ENCODE peak calls at places on chromosomes 7 and 10, in ten cellular contexts. I is IMR-90; R is CD8-positive, alpha-beta memory T cell; U is ovary; F is tibial nerve; T is heart right ventricle; D is neural progenitor cell; A is CD8-positive, alpha-beta T cell; W is MM.1S; H is tibial artery. Q is an unnamed sample. For H3K4me1, the result is how much of the 10 kb centered on the place peaks cover.

GRCh38 chr7:39464350-39465054 is 101.7 kb upstream of the YAE1 start:
- DNase-seq in D (no peak), T (no peak), U (no peak), W (no peak), H (no peak), R (no peak), A (no peak), I (no peak), F (no peak), Q (no peak)

GRCh38 chr7:50821457-50821977 is 38.8 kb upstream of the GRB10 start:
- DNase-seq in H (peak), U (no peak), T (no peak), D (peak), I (peak), R (no peak), W (no peak), A (no peak), F (no peak), Q (no peak)

GRCh38 chr10:116274141-116274861 is 1.3 kb upstream of the GFRA1 start:
- DNase-seq in F (no peak), I (no peak), W (peak), H (no peak), U (peak), D (peak), T (peak), A (no peak), R (no peak), Q (no peak)

GRCh38 chr7:129376076-129376777 is 58.0 kb upstream of the STRIP2 start:
- DNase-seq in R (no peak), D (peak), U (no peak), T (no peak), A (no peak), W (peak), I (peak), H (no peak), F (peak), Q (no peak)

GRCh38 chr10:77844713-77845454 is 81.7 kb downstream of the DLG5 start:
- DNase-seq in A (no peak), H (no peak), U (no peak), F (no peak), R (no peak), T (no peak), D (no peak), W (no peak), I (peak), Q (no peak)

GRCh38 chr7:75639893-75640600 is 98.7 kb downstream of the HIP1 start:
- DNase-seq in R (no peak), H (no peak), U (no peak), I (no peak), D (no peak), W (no peak), F (no peak), T (no peak), A (no peak), Q (no peak)

GRCh38 chr7:31114593-31115343 is 62.7 kb downstream of the ADCYAP1R1 start:
- DNase-seq in F (no peak), I (peak), T (no peak), R (no peak), U (no peak), W (peak), A (no peak), D (peak), H (no peak), Q (peak)

GRCh38 chr7:85770332-85770731 is 583.5 kb upstream of the SEMA3D start:
- DNase-seq in T (no peak), U (no peak), F (no peak), R (no peak), D (no peak), A (no peak), I (no peak), W (no peak), H (no peak), Q (no peak)

GRCh38 chr7:77629797-77630196 is 66.5 kb upstream of the RSBN1L start:
- DNase-seq in T (no peak), H (no peak), F (no peak), W (no peak), I (no peak), A (no peak), R (no peak), U (no peak), D (no peak), Q (no peak)

GRCh38 chr7:29372351-29372931 is 177.9 kb downstream of the CHN2 start:
- DNase-seq in U (no peak), T (no peak), A (no peak), D (no peak), H (no peak), I (no peak), F (no peak), W (no peak), R (no peak), Q (no peak)

GRCh38 chr7:34039033-34039432 is 133.7 kb downstream of the BMPER start:
- DNase-seq in A (no peak), D (no peak), H (no peak), I (peak), U (no peak), W (no peak), T (no peak), F (no peak), R (no peak), Q (no peak)

GRCh38 chr7:17275749-17276671 is 22.4 kb upstream of the AHR start:
- DNase-seq in F (no peak), T (no peak), R (no peak), I (peak), H (no peak), A (no peak), D (no peak), W (no peak), U (no peak), Q (no peak)

GRCh38 chr10:121053151-121053550 is 202.0 kb downstream of the WDR11 start:
- DNase-seq in F (no peak), I (no peak), U (no peak), H (no peak), A (no peak), R (no peak), W (no peak), D (no peak), T (no peak), Q (no peak)

DNA sequence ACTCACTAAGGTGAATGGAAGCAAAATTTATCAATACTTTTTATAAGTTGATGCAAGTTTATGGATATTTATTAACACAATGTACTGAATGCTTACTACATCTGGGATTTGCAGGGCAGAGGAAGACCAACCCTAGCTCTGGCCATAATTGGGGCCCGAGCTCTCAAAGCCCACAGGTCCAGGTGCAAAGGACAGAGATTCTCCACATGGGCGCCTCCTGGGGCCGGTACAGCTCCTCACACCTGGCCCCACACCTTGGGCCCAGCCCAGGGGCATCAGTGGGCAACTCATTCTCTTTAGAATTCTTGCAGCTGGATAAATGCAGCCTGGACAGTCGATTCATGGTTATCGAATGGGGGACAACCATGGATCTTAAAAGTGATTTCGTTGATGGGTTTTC is 47.1 kb downstream of the CALML3 start:
- DNase-seq in T (no peak), A (no peak), D (no peak), U (peak), R (no peak), I (no peak), H (no peak), W (no peak), F (no peak), Q (no peak)
- H3K27ac ChIP-seq in T (no peak), A (no peak), D (no peak), U (no peak), R (no peak), I (no peak), H (peak), W (no peak), F (no peak), Q (no peak)

GRCh38 chr10:70508912-70509366 is 30.4 kb downstream of the PALD1 start:
- DNase-seq in D (peak), U (peak), W (peak), R (no peak), I (peak), T (peak), F (peak), A (no peak), H (peak), Q (peak)
- H3K4me1 ChIP-seq in D (under half), U (under half), W (half or more), R (under half), I (under half), T (under half), F (under half), A (under half), H (under half), Q (half or more)

GRCh38 chr10:60282771-60283353 is 106.8 kb downstream of the ANK3 start:
- DNase-seq in I (peak), H (no peak), T (no peak), R (no peak), U (no peak), W (no peak), D (no peak), F (no peak), A (no peak), Q (no peak)
- H3K27ac ChIP-seq in I (no peak), H (peak), T (peak), R (no peak), U (no peak), W (no peak), D (no peak), F (peak), A (no peak), Q (peak)

GRCh38 chr10:119673271-119673670 is 22.1 kb downstream of the BAG3 start:
- DNase-seq in A (no peak), I (no peak), H (no peak), T (no peak), U (no peak), D (peak), R (no peak), W (no peak), F (no peak), Q (no peak)

GRCh38 chr10:119670717-119671116 is 19.5 kb downstream of the BAG3 start:
- DNase-seq in F (no peak), T (no peak), W (no peak), D (no peak), I (peak), H (no peak), U (no peak), A (no peak), R (no peak), Q (no peak)

GRCh38 chr10:119669975-119670640 is 18.9 kb downstream of the BAG3 start:
- DNase-seq in I (no peak), D (no peak), R (no peak), F (no peak), T (no peak), U (no peak), W (no peak), A (no peak), H (no peak), Q (no peak)

GRCh38 chr10:119671381-119671780 is 20.2 kb downstream of the BAG3 start:
- DNase-seq in A (no peak), H (no peak), U (no peak), I (no peak), W (no peak), D (no peak), R (no peak), T (no peak), F (no peak), Q (no peak)

DNA sequence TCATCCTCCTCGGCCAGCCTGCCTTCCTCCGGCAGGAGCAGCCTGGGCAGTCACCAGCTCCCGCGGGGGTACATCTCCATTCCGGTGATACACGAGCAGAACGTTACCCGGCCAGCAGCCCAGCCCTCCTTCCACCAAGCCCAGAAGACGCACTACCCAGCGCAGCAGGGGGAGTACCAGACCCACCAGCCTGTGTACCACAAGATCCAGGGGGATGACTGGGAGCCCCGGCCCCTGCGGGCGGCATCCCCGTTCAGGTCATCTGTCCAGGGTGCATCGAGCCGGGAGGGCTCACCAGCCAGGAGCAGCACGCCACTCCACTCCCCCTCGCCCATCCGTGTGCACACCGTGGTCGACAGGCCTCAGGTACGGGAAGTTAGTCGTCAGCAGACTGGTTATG is 21.1 kb downstream of the BAG3 start:
- DNase-seq in I (no peak), H (no peak), W (no peak), U (no peak), A (no peak), T (no peak), R (no peak), F (no peak), D (no peak), Q (no peak)
- H3K4me1 ChIP-seq in I (under half), H (under half), W (under half), U (under half), A (under half), T (under half), R (under half), F (under half), D (under half), Q (half or more)

DNA sequence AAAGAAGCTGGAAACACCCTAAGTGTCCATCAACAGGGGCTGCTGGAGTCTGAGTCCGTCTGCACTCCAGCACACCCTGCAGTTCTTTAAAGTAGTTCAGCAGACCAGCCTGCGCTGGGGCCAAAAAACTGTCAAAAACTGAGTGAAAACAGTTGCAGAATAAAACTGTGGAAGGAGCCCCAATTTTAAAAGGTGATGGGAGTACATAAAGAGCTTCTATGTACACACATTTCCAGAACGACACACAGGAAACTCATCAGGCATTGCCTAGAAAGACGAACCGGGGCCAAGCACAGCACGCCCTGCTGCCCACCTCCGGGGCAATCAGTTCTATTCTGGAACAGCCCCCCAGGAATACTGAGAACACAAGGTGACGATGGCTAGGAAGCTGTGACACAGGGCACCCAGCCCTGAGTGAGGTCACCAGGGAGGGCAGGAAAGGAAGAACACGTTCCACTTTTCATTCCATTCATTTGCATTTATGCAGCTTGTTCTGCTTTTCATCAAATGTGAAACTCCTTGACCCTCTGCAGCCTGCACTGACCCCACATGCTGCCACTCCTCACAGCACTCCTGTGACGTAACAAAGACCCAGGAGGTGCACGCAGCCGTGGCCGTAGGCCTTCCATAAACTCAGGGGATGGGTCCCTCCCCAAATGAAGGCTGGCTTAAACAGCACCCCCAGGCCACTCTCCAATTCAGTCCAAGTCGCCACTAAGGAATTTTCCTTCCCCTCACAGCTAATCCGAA is 29.0 kb downstream of the MAD1L1 start:
- DNase-seq in H (peak), T (no peak), W (no peak), D (no peak), U (peak), A (no peak), I (peak), F (no peak), R (no peak), Q (no peak)
- H3K27ac ChIP-seq in H (no peak), T (no peak), W (no peak), D (no peak), U (no peak), A (no peak), I (no peak), F (no peak), R (no peak), Q (no peak)

GRCh38 chr10:23885853-23886252 is 323.1 kb upstream of the KIAA1217 start:
- DNase-seq in F (no peak), D (no peak), H (no peak), W (no peak), R (no peak), A (no peak), U (no peak), T (no peak), I (no peak), Q (no peak)
- H3K4me1 ChIP-seq in F (under half), D (under half), H (under half), W (under half), R (under half), A (under half), U (under half), T (under half), I (under half), Q (under half)

GRCh38 chr7:155972651-155973349 is 160.5 kb upstream of the SHH start:
- DNase-seq in U (no peak), W (no peak), H (peak), I (no peak), D (no peak), F (no peak), R (no peak), T (no peak), A (no peak), Q (no peak)
- H3K27ac ChIP-seq in U (no peak), W (no peak), H (no peak), I (no peak), D (no peak), F (no peak), R (no peak), T (no peak), A (no peak), Q (no peak)

GRCh38 chr10:122140941-122141623 is 130.0 kb upstream of the BTBD16 start:
- DNase-seq in U (peak), W (no peak), D (no peak), T (peak), I (peak), A (no peak), H (peak), F (peak), R (no peak), Q (peak)
- H3K4me1 ChIP-seq in U (under half), W (under half), D (under half), T (under half), I (under half), A (under half), H (under half), F (half or more), R (under half), Q (half or more)

DNA sequence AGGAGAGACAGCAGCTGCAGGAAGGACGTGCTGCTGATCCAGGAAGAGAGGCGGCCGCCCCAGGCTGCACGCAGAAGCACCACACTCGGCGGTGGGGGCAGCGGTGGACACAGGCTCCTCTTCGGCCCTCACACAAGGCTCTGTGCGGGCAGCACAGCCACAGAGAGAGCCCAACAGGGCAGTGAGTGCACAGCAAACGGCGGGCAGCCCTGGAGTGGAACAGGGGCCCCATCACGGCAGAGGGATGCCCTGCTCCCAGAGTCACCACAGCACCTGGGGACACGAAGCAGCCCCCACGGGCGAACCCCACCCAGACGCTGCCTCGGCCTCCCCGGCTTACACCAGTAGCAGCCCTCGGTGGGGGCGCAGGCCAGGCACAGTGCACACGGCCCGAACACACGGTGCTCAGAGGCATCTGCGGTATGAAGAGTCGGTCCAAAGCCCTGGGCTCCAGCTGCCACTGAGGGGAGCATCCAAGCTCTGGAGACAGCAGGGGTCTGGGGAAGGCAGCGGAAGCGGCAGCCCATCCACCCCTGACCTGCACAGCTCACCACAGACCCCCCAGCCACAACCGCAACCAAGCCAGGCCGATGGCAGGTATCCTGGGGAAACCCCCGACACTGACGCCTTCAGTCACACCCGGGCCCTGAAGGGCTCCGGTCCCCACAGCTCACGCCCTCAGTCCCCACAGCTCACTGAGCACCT is 16.8 kb downstream of the NUDT1 start:
- DNase-seq in T (no peak), U (no peak), R (peak), H (no peak), I (no peak), A (no peak), W (no peak), F (no peak), D (no peak), Q (no peak)
- H3K27ac ChIP-seq in T (no peak), U (no peak), R (no peak), H (no peak), I (no peak), A (no peak), W (no peak), F (no peak), D (no peak), Q (no peak)

GRCh38 chr10:51879238-51879637 is 179.8 kb upstream of the CSTF2T start:
- DNase-seq in T (no peak), W (peak), A (no peak), U (no peak), D (no peak), H (peak), I (peak), F (no peak), R (no peak), Q (peak)
- H3K4me1 ChIP-seq in T (under half), W (under half), A (under half), U (under half), D (under half), H (under half), I (under half), F (under half), R (under half), Q (under half)

Q was measured in right atrium auricular region.